ENCODE peak calls at places on chromosomes 12 and 14, in six cellular contexts. P is SK-N-SH, I is esophagus muscularis mucosa, K is H1, Q is suprapubic skin, W is stomach. Y is an unnamed sample.

GRCh38 chr12:591167-591570 is 72.1 kb downstream of the NINJ2 start:
- DNase-seq in W (no peak), Q (peak), P (peak), K (no peak), I (no peak), Y (no peak)

GRCh38 chr14:55976219-55976618 is 142.0 kb upstream of the PELI2 start:
- DNase-seq in W (peak), Q (no peak), I (no peak), P (no peak), K (no peak), Y (peak)

GRCh38 chr12:56632701-56633464 is 2.8 kb upstream of the BAZ2A start:
- DNase-seq in Q (no peak), P (peak), K (peak), I (no peak), W (no peak), Y (no peak)

GRCh38 chr12:39144613-39145061 is 239.2 kb upstream of the CPNE8 start:
- DNase-seq in Q (no peak), P (peak), W (no peak), K (peak), I (no peak), Y (no peak)

GRCh38 chr14:100321473-100322137 is 1.5 kb upstream of the SLC25A47 start:
- DNase-seq in P (no peak), W (no peak), K (no peak), Q (no peak), I (no peak), Y (no peak)

GRCh38 chr12:57241556-57242310 is 9.3 kb downstream of the STAC3 start:
- DNase-seq in P (peak), W (no peak), K (no peak), I (no peak), Q (peak), Y (no peak)

GRCh38 chr14:47826809-47827208 is 151.4 kb upstream of the MDGA2 start:
- DNase-seq in Q (no peak), K (no peak), W (no peak), I (no peak), P (no peak), Y (no peak)

GRCh38 chr14:98698341-98698740 is 573.7 kb downstream of the BCL11B start:
- DNase-seq in Q (no peak), K (no peak), P (no peak), I (peak), W (no peak), Y (no peak)

GRCh38 chr12:115911360-115911759 is 366.1 kb downstream of the MED13L start:
- DNase-seq in P (no peak), W (no peak), K (no peak), I (no peak), Q (no peak), Y (no peak)

GRCh38 chr12:132367401-132367851 is 38.0 kb upstream of the GALNT9 start:
- DNase-seq in Q (peak), K (no peak), I (no peak), P (no peak), W (no peak), Y (no peak)

GRCh38 chr14:54730156-54730961 is 163.4 kb downstream of the SAMD4A start:
- DNase-seq in I (no peak), W (no peak), P (peak), Q (no peak), K (no peak), Y (peak)

GRCh38 chr14:70073924-70074566 is 114.7 kb downstream of the SLC8A3 start:
- DNase-seq in W (peak), P (peak), Q (no peak), K (peak), I (no peak), Y (peak)

GRCh38 chr12:74971201-74971600 is 238.4 kb downstream of the KCNC2 start:
- DNase-seq in I (no peak), K (no peak), P (no peak), W (no peak), Q (no peak), Y (no peak)
- TF ChIP-seq EP300 in I (no peak), K (no peak), P (no peak), W (no peak), Q (no peak), Y (no peak)

GRCh38 chr14:24172871-24173281 is 996 bp downstream of the REC8 start:
- DNase-seq in P (peak), K (no peak), W (no peak), Q (peak), I (no peak), Y (no peak)

GRCh38 chr14:24171422-24172260 is at the start of gene REC8:
- DNase-seq in W (peak), I (peak), Q (peak), P (peak), K (peak), Y (peak)

GRCh38 chr14:24167527-24168114 is 4.3 kb upstream of the REC8 start:
- DNase-seq in I (no peak), P (no peak), W (no peak), K (no peak), Q (no peak), Y (no peak)

GRCh38 chr14:24176599-24176998 is 4.7 kb downstream of the REC8 start:
- DNase-seq in K (no peak), W (no peak), P (no peak), Q (peak), I (no peak), Y (no peak)

DNA sequence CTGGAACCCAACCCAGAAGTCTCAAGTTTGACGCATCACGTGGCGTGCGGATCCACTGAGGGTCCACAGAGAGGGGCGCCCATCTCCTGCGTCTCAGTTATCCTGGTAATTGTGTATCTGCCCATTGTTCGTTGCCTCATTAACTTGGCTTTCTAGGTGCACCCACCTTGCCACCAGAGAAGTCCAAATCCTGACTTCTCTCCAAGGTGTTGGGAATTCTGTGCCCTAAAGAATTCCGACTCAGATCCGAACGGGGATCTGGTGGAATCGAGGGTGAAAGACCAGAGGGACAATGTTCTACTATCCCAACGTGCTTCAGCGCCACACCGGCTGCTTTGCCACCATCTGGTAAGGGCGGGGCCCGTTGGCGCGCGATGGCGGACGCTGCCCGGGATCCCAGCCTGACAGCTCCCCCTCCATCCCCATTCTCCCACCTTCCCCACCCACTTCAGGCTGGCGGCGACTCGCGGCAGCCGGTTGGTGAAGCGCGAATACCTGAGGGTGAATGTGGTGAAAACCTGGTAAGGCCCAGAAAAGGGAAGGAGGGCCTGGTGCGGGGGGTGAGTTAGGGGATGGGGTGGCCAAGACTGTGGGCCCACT is 481 bp downstream of the REC8 start:
- DNase-seq in W (no peak), Q (peak), P (peak), I (no peak), K (no peak), Y (no peak)
- TF ChIP-seq POLR2AphosphoS5 in W (no peak), Q (no peak), P (no peak), I (no peak), K (no peak), Y (no peak)

GRCh38 chr14:88004637-88005036 is 298 bp upstream of the GPR65 start:
- DNase-seq in Q (no peak), K (no peak), I (no peak), W (no peak), P (no peak), Y (no peak)

GRCh38 chr14:88005050-88005481 is at the start of gene GPR65:
- DNase-seq in W (no peak), K (no peak), Q (no peak), P (no peak), I (no peak), Y (no peak)

GRCh38 chr14:87999282-87999681 is 5.7 kb upstream of the GPR65 start:
- DNase-seq in P (no peak), I (no peak), Q (no peak), W (no peak), K (no peak), Y (no peak)

GRCh38 chr14:88005978-88006851 is 1.3 kb downstream of the GPR65 start:
- DNase-seq in P (no peak), I (no peak), W (no peak), K (no peak), Q (no peak), Y (peak)

DNA sequence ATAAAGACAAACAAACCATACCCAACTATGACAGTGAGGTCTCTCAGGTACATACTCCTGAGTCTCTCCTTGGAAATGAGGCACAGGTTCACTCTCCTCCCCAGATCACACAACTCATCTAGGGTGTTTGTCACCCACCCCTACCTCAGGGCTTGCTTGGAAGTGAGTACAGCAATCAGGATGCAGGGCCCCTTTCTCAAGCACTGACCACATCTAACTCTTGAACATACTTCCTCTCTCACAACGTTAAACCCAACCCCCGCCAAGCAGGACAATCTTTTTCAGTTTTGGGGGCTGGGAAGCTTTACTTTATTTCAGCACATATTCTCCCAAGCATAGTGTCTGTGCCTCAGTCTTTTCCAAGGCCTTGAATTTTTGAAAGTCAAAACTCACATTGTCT is 2.5 kb upstream of the GPR65 start:
- DNase-seq in W (no peak), I (no peak), Q (no peak), K (no peak), P (no peak), Y (no peak)
- H3K4me3 ChIP-seq in W (no peak), I (no peak), Q (no peak), K (no peak), P (no peak), Y (no peak)

DNA sequence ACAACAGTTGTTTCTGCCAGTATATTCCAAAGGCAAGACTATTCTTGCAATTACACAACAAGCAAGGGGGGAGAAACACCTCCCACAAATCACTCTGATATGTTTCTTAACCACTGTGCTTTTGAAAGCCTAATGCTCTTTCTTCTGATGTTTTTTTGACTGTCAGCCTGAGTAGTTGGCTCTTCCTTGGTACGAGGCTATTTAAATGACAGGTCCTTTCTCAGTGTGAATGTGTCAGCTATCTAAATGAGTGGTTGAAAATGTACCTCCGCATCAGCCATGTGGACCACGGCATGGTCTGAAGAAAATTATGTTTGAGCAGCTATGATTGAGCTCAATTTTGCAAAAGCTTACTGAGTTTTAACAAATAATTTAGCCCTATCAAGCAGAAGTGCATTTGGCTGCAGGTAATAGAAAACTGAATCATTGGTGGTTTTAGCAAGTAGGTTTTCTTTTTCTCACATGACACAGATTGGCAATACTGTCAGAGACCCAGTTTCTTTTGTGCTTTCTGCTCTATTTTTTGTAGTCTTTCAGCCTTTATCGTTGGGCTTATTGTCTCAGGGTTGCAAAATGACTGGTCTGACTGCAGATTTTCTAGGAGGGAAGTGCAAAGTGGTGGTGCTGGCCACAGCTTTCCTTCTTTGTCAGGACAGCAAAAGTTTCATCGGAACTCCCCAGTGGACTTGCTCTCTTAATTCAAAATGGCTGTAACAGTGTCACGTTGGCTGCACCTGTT is 162.8 kb downstream of the RGS6 start:
- DNase-seq in Q (no peak), K (no peak), W (no peak), I (no peak), P (no peak), Y (no peak)
- TF ChIP-seq EP300 in Q (no peak), K (no peak), W (no peak), I (no peak), P (no peak), Y (no peak)

DNA sequence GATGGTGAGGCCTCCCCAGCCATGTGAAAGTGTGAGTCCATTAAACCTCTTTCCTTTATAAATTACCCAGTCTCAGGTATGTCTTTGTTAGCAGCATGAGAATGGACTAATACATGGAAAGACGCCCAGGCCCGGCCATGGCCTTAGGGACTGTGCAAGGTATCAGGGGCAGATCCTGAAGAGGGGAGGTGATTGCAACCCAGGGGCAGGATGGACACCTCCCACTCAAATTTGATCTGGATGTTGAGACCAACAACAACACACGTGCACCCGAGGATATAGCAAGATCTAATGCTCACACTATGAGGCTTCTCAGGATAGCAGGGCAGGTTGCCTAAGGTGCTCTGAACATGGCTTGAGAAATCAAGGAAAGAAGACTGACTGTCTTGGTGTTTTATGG is 13.5 kb upstream of the SERPINA4 start:
- DNase-seq in I (no peak), P (no peak), K (no peak), W (no peak), Q (no peak), Y (no peak)
- TF ChIP-seq POLR2AphosphoS5 in I (no peak), P (no peak), K (no peak), W (no peak), Q (no peak), Y (no peak)

Y was measured in transverse colon.